ENCODE peak calls at places on chromosome 18, in four cellular contexts. C is A673, D is brain microvascular endothelial cell, X is nephron progenitor cell. L is an unnamed sample.

GRCh38 chr18:59927246-59927825 is 27.5 kb downstream of the PMAIP1 start:
- DNase-seq in C (no peak), D (no peak), X (no peak), L (no peak)

GRCh38 chr18:63909870-63910269 is 2.1 kb downstream of the SERPINB10 start:
- DNase-seq in C (no peak), D (no peak), X (no peak), L (no peak)

GRCh38 chr18:2540575-2540974 is 30.7 kb downstream of the METTL4 start:
- DNase-seq in C (no peak), D (no peak), X (peak), L (no peak)

GRCh38 chr18:41545091-41545888 is 409.7 kb upstream of the PIK3C3 start:
- DNase-seq in C (no peak), D (no peak), X (no peak), L (no peak)

GRCh38 chr18:22689711-22690110 is 243.4 kb upstream of the RBBP8 start:
- DNase-seq in C (no peak), D (no peak), X (no peak), L (no peak)

GRCh38 chr18:59379772-59380530 is 20.9 kb upstream of the LMAN1 start:
- DNase-seq in C (no peak), D (no peak), X (no peak), L (no peak)

GRCh38 chr18:23225518-23225917 is 90.2 kb downstream of the CABLES1 start:
- DNase-seq in C (no peak), D (peak), X (no peak), L (peak)

GRCh38 chr18:37574113-37574512 is 8.5 kb upstream of the CELF4 start:
- DNase-seq in C (no peak), D (no peak), X (no peak), L (no peak)

GRCh38 chr18:44067201-44067600 is 613.5 kb upstream of the SETBP1 start:
- DNase-seq in C (no peak), D (no peak), X (no peak), L (no peak)

GRCh38 chr18:9868857-9869712 is 16.7 kb upstream of the TXNDC2 start:
- DNase-seq in C (no peak), D (no peak), X (no peak), L (no peak)

GRCh38 chr18:904135-905090 is at the start of gene ADCYAP1:
- DNase-seq in C (no peak), D (no peak), X (peak), L (no peak)

GRCh38 chr18:49628119-49628518 is 66.3 kb downstream of the LIPG start:
- DNase-seq in C (peak), D (no peak), X (no peak), L (no peak)

GRCh38 chr18:13800505-13801259 is 23.3 kb upstream of the MC5R start:
- DNase-seq in C (peak), D (peak), X (peak), L (no peak)
- TF ChIP-seq CTCF in C (peak), D (peak), X (peak), L (peak)

GRCh38 chr18:12119358-12119757 is 25.7 kb downstream of the ANKRD62 start:
- DNase-seq in C (no peak), D (no peak), X (no peak), L (no peak)

GRCh38 chr18:12121175-12122095 is 27.8 kb downstream of the ANKRD62 start:
- DNase-seq in C (peak), D (peak), X (peak), L (no peak)
- TF ChIP-seq CTCF in C (peak), D (peak), X (peak), L (peak)

GRCh38 chr18:79683626-79684282 is 4.2 kb downstream of the CTDP1 start:
- DNase-seq in C (no peak), D (no peak), X (no peak), L (no peak)

GRCh38 chr18:79685971-79686370 is 6.4 kb downstream of the CTDP1 start:
- DNase-seq in C (no peak), D (no peak), X (no peak), L (no peak)

GRCh38 chr18:79684283-79684631 is 4.7 kb downstream of the CTDP1 start:
- DNase-seq in C (no peak), D (no peak), X (no peak), L (no peak)

GRCh38 chr18:79684787-79685186 is 5.2 kb downstream of the CTDP1 start:
- DNase-seq in C (peak), D (no peak), X (no peak), L (no peak)

GRCh38 chr18:79685281-79685680 is 5.7 kb downstream of the CTDP1 start:
- DNase-seq in C (no peak), D (no peak), X (no peak), L (no peak)
- TF ChIP-seq CTCF in C (no peak), D (no peak), X (no peak), L (no peak)

DNA sequence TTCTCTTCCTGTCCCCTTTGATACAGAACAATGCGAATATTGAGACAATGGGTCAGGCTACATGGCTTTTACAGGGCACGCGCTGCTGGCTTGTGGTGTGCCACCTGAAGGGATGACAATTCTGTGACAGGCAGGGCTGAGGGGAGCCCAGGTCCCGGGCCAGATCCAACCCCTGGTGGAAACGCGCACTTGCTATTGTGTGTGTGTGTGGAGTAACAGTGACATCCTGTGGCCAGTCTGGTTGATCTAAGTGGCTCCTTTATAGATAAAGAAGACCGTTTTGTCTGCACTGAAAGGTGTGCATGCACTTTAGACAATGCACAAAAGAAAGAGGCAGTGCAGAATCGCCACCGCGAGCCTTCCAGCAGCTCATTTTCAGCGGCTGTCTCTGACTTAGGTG is 273.6 kb downstream of the HRH4 start:
- DNase-seq in C (peak), D (no peak), X (peak), L (no peak)
- TF ChIP-seq CTCF in C (peak), D (peak), X (peak), L (peak)

DNA sequence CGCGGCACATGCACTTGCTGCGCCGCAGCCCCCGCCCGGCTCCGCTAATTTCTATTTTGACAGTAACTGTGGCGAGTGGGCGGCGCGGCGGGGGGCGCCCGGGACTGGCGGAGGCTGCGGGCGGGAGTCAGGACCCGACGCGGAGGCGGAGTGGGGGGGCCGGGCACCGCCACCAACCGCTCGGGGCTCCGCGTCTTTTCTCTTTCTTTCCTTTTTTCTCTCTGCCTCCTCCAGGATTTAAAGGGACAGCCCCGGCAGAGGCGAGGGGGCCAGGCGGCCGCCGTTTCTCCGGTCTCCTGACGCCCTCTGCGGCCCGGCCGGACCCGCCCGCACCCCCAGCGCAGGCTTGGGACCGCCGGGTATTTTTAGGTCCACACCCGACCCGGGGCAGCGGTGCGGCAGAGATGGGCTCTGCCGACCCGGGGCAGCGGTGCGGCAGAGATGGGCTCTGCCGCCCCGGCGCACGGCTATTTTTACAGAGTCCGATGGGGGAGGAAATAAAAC is 460 bp upstream of the ZBTB7C start:
- DNase-seq in C (peak), D (no peak), X (no peak), L (no peak)
- TF ChIP-seq CTCF in C (no peak), D (no peak), X (no peak), L (no peak)

DNA sequence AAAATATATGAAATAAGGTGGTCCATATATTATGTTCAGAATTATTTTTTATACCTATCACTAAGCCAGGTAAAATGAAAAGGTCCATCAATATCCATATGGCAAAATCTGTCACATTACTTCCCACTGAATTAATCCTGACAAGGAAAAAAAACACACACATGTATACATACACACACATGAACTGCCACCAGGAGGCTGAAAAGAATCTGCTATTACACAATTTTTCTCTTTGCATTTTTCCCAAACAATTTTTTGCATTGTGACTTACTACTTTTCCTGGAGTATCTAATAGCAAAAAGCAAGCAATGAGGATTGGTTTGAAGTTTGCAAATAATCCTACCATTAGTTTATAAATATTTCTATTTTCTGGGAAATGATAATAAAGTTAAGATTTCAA is 128.2 kb upstream of the CD226 start:
- DNase-seq in C (no peak), D (no peak), X (no peak), L (no peak)
- TF ChIP-seq CTCF in C (no peak), D (peak), X (no peak), L (no peak)

DNA sequence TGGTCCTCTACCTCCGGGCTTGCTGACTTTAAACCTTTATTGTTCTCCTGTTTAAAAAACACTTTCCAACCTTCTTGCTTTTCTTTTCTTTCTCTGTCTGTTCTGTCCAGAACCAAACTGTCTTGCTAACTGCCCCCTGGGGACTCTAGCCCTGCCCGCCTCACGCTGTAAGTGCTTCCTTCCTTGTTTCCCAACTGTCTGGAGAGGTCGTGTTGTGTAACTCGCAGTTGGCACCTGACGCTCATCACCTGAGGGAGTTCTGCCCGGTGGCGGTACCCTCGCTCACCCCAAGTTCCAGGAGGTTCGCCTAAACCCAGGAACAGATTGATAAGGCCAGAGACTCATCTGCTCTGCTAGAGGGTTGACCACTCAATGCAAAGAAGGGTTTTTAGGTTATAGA is 123.4 kb downstream of the MTCL1 start:
- DNase-seq in C (no peak), D (no peak), X (no peak), L (no peak)
- TF ChIP-seq CTCF in C (no peak), D (no peak), X (no peak), L (no peak)

GRCh38 chr18:66872277-66872676 is 268.4 kb upstream of the CDH19 start:
- DNase-seq in C (peak), D (peak), X (no peak), L (no peak)

GRCh38 chr18:66873899-66874298 is 270.0 kb upstream of the CDH19 start:
- DNase-seq in C (no peak), D (no peak), X (no peak), L (no peak)

GRCh38 chr18:66874812-66875474 is 271.1 kb upstream of the CDH19 start:
- DNase-seq in C (no peak), D (no peak), X (no peak), L (no peak)

DNA sequence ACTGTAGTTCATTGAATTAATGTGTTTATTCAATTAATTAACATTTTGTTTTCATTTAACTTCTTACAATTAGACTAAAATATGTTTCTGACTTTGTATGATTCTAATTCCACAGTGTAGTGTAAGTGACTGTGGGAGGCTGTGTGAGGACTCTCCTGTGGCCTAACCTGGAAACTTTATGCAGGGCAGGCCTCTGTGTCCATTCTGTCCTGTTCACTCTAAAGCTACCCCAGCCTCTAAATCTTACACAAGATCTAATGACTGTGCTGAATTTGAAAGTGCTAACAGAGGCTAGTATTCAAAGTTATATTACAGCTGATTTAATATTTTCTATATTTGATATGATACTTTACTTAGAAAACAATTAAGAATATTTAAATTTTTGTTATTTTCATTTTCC is 270.5 kb upstream of the CDH19 start:
- DNase-seq in C (no peak), D (no peak), X (no peak), L (no peak)
- TF ChIP-seq CTCF in C (no peak), D (no peak), X (no peak), L (no peak)

DNA sequence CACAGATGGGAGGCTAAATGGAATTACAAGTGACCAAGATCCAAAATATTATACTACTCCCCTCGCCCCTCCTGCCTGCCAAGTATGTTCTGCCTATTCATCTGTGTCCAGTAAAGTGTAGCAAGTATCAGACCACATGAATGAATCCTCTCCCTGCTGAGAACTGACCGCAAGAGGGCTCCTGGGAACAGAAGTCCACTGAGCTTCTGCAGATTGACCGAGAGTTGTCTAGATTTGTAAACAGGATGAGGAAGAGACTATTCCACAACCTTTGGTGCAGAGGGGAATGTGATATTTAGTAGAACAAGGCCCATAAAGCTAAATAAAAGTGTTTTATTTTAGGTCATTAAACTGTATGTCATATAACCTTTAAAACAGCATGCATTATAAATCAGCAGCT is 376.9 kb downstream of the DCC start:
- DNase-seq in C (no peak), D (peak), X (peak), L (no peak)
- TF ChIP-seq CTCF in C (no peak), D (peak), X (peak), L (no peak)

DNA sequence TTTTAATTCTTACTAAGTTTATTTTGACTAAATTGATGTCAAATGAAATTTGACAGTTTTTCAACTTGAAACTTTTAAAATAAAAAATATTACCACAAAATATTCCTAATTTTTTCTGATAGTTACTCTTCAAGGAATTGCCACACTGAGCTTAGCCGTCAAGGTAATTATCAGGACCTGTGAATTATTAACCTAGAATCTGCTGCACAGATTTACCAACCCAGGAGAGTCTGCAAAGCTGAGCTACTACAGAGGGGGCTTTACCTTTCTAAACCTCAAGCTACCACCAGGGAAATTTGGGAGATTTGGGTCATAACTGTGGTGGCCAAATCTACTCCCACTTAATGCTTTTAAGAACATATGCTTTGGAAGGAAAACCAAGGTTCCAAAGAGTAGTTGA is 324.6 kb downstream of the CCDC178 start:
- DNase-seq in C (no peak), D (no peak), X (no peak), L (no peak)
- TF ChIP-seq CTCF in C (no peak), D (no peak), X (no peak), L (no peak)

L was measured in AG09319.